ENCODE peak calls at places on chromosomes 1 and 21, in ten cellular contexts. S is activated effector memory CD4-positive, alpha-beta T cell treated with anti-CD3 and anti-CD28 coated beads, Interleukin-2, amount 50 U/mL, for 16 hours; Y is tibial nerve; Z is LHCN-M2; F is effector memory CD4-positive, alpha-beta T cell; P is memory B cell; J is NCI-H748 treated with DMSO at 0.1 percent for 48 hours; B is A172; A is H1; M is CD8-positive, alpha-beta memory T cell. N is an unnamed sample.

GRCh38 chr1:90926971-90927370 is 94.9 kb downstream of the ZNF644 start:
- DNase-seq in J (no peak), A (no peak), B (no peak), Z (no peak), Y (no peak), M (no peak), F (no peak), S (no peak), P (no peak), N (no peak)

GRCh38 chr1:24902471-24902891 is 27.6 kb downstream of the RUNX3 start:
- DNase-seq in B (no peak), S (peak), F (no peak), Y (no peak), Z (no peak), M (no peak), P (no peak), J (no peak), A (no peak), N (peak)

GRCh38 chr21:46426313-46427046 is 32.2 kb upstream of the DIP2A start:
- DNase-seq in J (no peak), Z (no peak), M (no peak), Y (no peak), B (no peak), A (no peak), S (no peak), F (no peak), P (no peak), N (no peak)

GRCh38 chr21:37873655-37874054 is 42.6 kb downstream of the KCNJ6 start:
- DNase-seq in Y (no peak), F (no peak), Z (peak), M (no peak), B (no peak), A (no peak), J (no peak), S (no peak), P (no peak), N (no peak)

GRCh38 chr21:37446552-37446951 is 80.0 kb downstream of the DYRK1A start:
- DNase-seq in J (no peak), P (no peak), F (no peak), Z (no peak), A (no peak), B (no peak), Y (no peak), M (no peak), S (no peak), N (no peak)

GRCh38 chr21:25966308-25966707 is 204.3 kb downstream of the APP start:
- DNase-seq in F (no peak), Z (no peak), S (no peak), P (no peak), A (no peak), J (no peak), M (no peak), Y (no peak), B (no peak), N (no peak)

GRCh38 chr1:156937883-156938282 is 17.5 kb downstream of the LRRC71 start:
- DNase-seq in B (no peak), S (no peak), F (no peak), P (no peak), J (no peak), Y (no peak), M (no peak), A (no peak), Z (no peak), N (no peak)

GRCh38 chr1:7948950-7949349 is 8.3 kb upstream of the TNFRSF9 start:
- DNase-seq in P (no peak), S (peak), F (peak), J (no peak), B (peak), M (peak), A (no peak), Z (peak), Y (no peak), N (no peak)